ENCODE peak calls at places on chromosomes 7 and 10, in seven cellular contexts. R, O, A, W, Q, M and Y are unnamed samples. For H3K9me3, the result is how much of the 10 kb centered on the place peaks cover.

GRCh38 chr10:70512149-70512611 is 33.6 kb downstream of the PALD1 start:
- DNase-seq in R (peak), O (no peak), A (no peak), W (no peak), Q (no peak), M (no peak), Y (no peak)

GRCh38 chr7:12066561-12066960 is 144.5 kb upstream of the TMEM106B start:
- DNase-seq in R (no peak), O (no peak), A (no peak), W (no peak), Q (no peak), M (no peak), Y (no peak)

GRCh38 chr10:84352251-84352842 is 24.0 kb downstream of the CCSER2 start:
- DNase-seq in R (peak), O (peak), A (peak), W (peak), Q (peak), M (no peak), Y (peak)

GRCh38 chr7:23055582-23056178 is 41.8 kb upstream of the HYCC1 start:
- DNase-seq in R (peak), O (peak), A (peak), W (peak), Q (peak), M (peak), Y (peak)

GRCh38 chr7:86932038-86932512 is 127.4 kb downstream of the ELAPOR2 start:
- DNase-seq in R (peak), O (no peak), A (no peak), W (peak), Q (no peak), M (peak), Y (no peak)

GRCh38 chr7:150406565-150407421 is 27.7 kb downstream of the ZNF775 start:
- DNase-seq in R (peak), O (no peak), A (no peak), W (peak), Q (peak), M (no peak), Y (peak)

GRCh38 chr7:140276001-140276400 is 99.2 kb upstream of the KDM7A start:
- DNase-seq in R (peak), O (no peak), A (no peak), W (no peak), Q (no peak), M (no peak), Y (no peak)

GRCh38 chr10:89668391-89669180 is 23.5 kb upstream of the PANK1 start:
- DNase-seq in R (no peak), O (no peak), A (no peak), W (no peak), Q (peak), M (no peak), Y (no peak)

GRCh38 chr7:149479554-149479953 is 18.1 kb downstream of the ZNF746 start:
- DNase-seq in R (no peak), O (no peak), A (no peak), W (no peak), Q (no peak), M (no peak), Y (no peak)

GRCh38 chr10:24307696-24308476 is 98.9 kb downstream of the KIAA1217 start:
- DNase-seq in R (peak), O (no peak), A (no peak), W (no peak), Q (no peak), M (no peak), Y (no peak)

GRCh38 chr10:84541289-84541637 is 212.9 kb downstream of the CCSER2 start:
- DNase-seq in R (no peak), O (peak), A (no peak), W (no peak), Q (no peak), M (no peak), Y (no peak)

GRCh38 chr10:58239561-58240169 is 28.0 kb downstream of the IPMK start:
- DNase-seq in R (no peak), O (no peak), A (no peak), W (no peak), Q (no peak), M (no peak), Y (no peak)

GRCh38 chr10:49609283-49610014 is 661 bp upstream of the SLC18A3 start:
- DNase-seq in R (no peak), O (peak), A (no peak), W (no peak), Q (peak), M (no peak), Y (no peak)

GRCh38 chr7:159015894-159016410 is 128.7 kb downstream of the VIPR2 start:
- DNase-seq in R (no peak), O (no peak), A (no peak), W (no peak), Q (no peak), M (no peak), Y (no peak)

GRCh38 chr7:69078997-69079769 is 519.1 kb upstream of the AUTS2 start:
- DNase-seq in R (peak), O (no peak), A (no peak), W (peak), Q (no peak), M (peak), Y (peak)

GRCh38 chr10:133351408-133352318 is 4.5 kb downstream of the PRAP1 start:
- DNase-seq in R (no peak), O (peak), A (no peak), W (no peak), Q (no peak), M (no peak), Y (no peak)

GRCh38 chr10:111506266-111507034 is 429.6 kb downstream of the ADRA2A start:
- DNase-seq in R (no peak), O (no peak), A (no peak), W (no peak), Q (no peak), M (no peak), Y (no peak)

GRCh38 chr10:34727595-34728033 is 87.5 kb downstream of the PARD3 start:
- DNase-seq in R (peak), O (no peak), A (no peak), W (peak), Q (no peak), M (no peak), Y (no peak)

GRCh38 chr7:29345590-29345989 is 151.0 kb downstream of the CHN2 start:
- DNase-seq in R (peak), O (peak), A (peak), W (peak), Q (peak), M (peak), Y (peak)

GRCh38 chr7:131106681-131107342 is 220.9 kb upstream of the MKLN1 start:
- DNase-seq in R (no peak), O (peak), A (peak), W (no peak), Q (peak), M (peak), Y (peak)

GRCh38 chr7:79137942-79138341 is 315.5 kb downstream of the MAGI2 start:
- DNase-seq in R (peak), O (no peak), A (no peak), W (no peak), Q (no peak), M (no peak), Y (no peak)

GRCh38 chr7:70018700-70019099 is 420.4 kb downstream of the AUTS2 start:
- DNase-seq in R (no peak), O (no peak), A (no peak), W (no peak), Q (no peak), M (no peak), Y (no peak)

GRCh38 chr7:117322741-117323584 is at the start of gene WNT2:
- DNase-seq in R (peak), O (peak), A (no peak), W (no peak), Q (no peak), M (no peak), Y (no peak)

GRCh38 chr10:113047963-113048781 is 98.1 kb downstream of the TCF7L2 start:
- DNase-seq in R (no peak), O (no peak), A (no peak), W (no peak), Q (no peak), M (no peak), Y (no peak)

GRCh38 chr7:41996381-41997035 is 240.5 kb downstream of the GLI3 start:
- DNase-seq in R (peak), O (no peak), A (no peak), W (no peak), Q (no peak), M (no peak), Y (no peak)

GRCh38 chr7:139430443-139430842 is 53.0 kb downstream of the KLRG2 start:
- DNase-seq in R (no peak), O (no peak), A (no peak), W (no peak), Q (no peak), M (no peak), Y (no peak)

GRCh38 chr7:5643280-5643679 is 138.2 kb downstream of the RNF216 start:
- DNase-seq in R (peak), O (peak), A (peak), W (peak), Q (peak), M (peak), Y (no peak)

GRCh38 chr7:43119371-43120069 is 7.1 kb downstream of the HECW1 start:
- DNase-seq in R (peak), O (no peak), A (no peak), W (peak), Q (no peak), M (no peak), Y (no peak)

DNA sequence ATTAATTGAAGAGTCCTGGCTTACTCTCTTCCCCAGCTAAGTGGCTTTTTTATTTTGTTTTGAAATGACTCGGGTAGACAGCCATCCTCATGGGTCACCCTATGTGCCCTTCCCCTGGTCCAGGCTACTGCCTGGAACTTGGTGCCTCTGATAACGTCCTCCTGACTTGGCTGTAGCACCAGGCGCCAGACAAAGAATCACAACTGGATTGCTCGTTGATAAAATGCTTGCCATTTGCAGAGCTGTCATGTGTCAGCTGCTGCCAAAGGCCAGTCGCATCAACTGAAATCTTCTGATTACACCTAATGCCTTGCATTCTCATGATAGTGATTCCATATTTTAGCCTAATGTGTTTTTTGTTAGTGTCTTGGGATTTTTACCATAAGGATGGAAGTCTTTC is 27.4 kb upstream of the ABLIM1 start:
- DNase-seq in R (no peak), O (no peak), A (no peak), W (peak), Q (no peak), M (peak), Y (no peak)
- H3K4me3 ChIP-seq in R (no peak), O (no peak), A (no peak), W (no peak), Q (no peak), M (no peak), Y (no peak)

DNA sequence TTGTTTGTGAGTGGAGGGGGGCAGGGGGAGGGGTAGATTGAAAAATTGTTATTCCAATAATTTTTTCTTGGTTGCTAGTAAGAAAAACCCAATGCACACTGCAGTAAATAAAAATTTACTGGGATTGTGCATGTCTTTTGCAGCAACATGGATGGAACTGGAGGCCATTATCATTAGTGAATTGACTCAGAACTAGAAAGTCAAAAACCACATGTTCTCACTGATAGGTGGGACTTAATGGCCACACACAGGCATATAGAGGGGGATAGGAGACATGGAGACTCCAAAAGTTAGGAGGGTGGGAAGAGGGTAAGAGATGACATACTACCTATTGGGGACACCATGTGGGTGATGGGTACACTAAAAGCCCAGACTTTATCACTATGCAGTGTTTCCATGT is 67.2 kb downstream of the BUB3 start:
- DNase-seq in R (no peak), O (peak), A (no peak), W (no peak), Q (no peak), M (no peak), Y (no peak)
- H3K9me3 ChIP-seq in R (under half), O (under half), A (under half), W (under half), Q (under half), M (under half), Y (under half)

GRCh38 chr10:118311505-118311904 is 30.6 kb downstream of the FAM204A start:
- DNase-seq in R (no peak), O (no peak), A (no peak), W (no peak), Q (no peak), M (no peak), Y (no peak)
- H3K4me3 ChIP-seq in R (no peak), O (no peak), A (no peak), W (no peak), Q (no peak), M (no peak), Y (no peak)

DNA sequence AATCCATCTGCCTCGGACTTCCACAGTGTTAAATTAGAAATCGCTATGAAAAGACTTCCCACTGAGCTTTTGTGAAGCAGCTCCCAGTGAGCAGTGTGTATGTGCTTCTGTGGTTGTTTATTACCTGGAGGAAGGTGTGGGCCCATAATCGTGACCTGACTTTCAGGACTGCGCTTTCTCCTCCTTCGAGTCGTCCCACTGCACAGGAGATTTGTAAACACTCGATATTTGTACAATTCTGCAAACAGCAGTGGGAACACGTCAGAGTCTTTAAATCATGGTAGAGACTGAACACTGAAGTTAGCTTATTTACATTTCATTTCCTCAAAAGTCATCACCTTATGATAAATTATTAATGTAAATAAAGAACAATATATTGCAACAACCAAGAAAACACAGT is 171.4 kb downstream of the ITGA8 start:
- DNase-seq in R (no peak), O (no peak), A (no peak), W (no peak), Q (no peak), M (no peak), Y (no peak)
- H3K9me3 ChIP-seq in R (under half), O (under half), A (under half), W (under half), Q (under half), M (under half), Y (under half)